ENCODE peak calls at places on chromosomes 6 and 20, in eight cellular contexts. N, U, X, D, Y, C, R and T are unnamed samples.

GRCh38 chr20:56809668-56810067 is 180.6 kb downstream of the TFAP2C start:
- DNase-seq in N (no peak), U (no peak), X (no peak), D (no peak), Y (no peak), C (no peak), R (no peak), T (no peak)

GRCh38 chr6:159008656-159009288 is 8.8 kb upstream of the RSPH3 start:
- DNase-seq in N (no peak), U (no peak), X (no peak), D (no peak), Y (no peak), C (peak; percentile 25), R (no peak), T (no peak)

GRCh38 chr6:155022726-155023125 is 27.6 kb downstream of the TIAM2 start:
- DNase-seq in N (no peak), U (no peak), X (no peak), D (no peak), Y (no peak), C (no peak), R (no peak), T (no peak)

GRCh38 chr6:35318845-35319220 is 21.2 kb downstream of the DEF6 start:
- DNase-seq in N (no peak), U (no peak), X (no peak), D (no peak), Y (no peak), C (peak; percentile 62), R (no peak), T (no peak)

GRCh38 chr6:32047084-32047478 is 8.9 kb downstream of the CYP21A2 start:
- DNase-seq in N (peak; percentile 91), U (peak; percentile 21), X (peak; percentile 24), D (no peak), Y (no peak), C (peak; percentile 27), R (no peak), T (no peak)

GRCh38 chr6:116016846-116017545 is 43.7 kb downstream of the FRK start:
- DNase-seq in N (no peak), U (no peak), X (no peak), D (no peak), Y (no peak), C (peak; percentile 56), R (peak; percentile 49), T (no peak)

GRCh38 chr6:13445005-13445743 is 42.2 kb downstream of the GFOD1 start:
- DNase-seq in N (peak; percentile 91), U (no peak), X (peak; percentile 89), D (peak; percentile 68), Y (peak; percentile 86), C (no peak), R (peak; percentile 72), T (no peak)

GRCh38 chr6:143333749-143334520 is 116.6 kb downstream of the ADAT2 start:
- DNase-seq in N (no peak), U (no peak), X (no peak), D (no peak), Y (no peak), C (no peak), R (no peak), T (no peak)

GRCh38 chr6:56766806-56767178 is 124.1 kb upstream of the DST start:
- DNase-seq in N (no peak), U (no peak), X (no peak), D (no peak), Y (no peak), C (no peak), R (no peak), T (no peak)

GRCh38 chr6:151497935-151498726 is 4.3 kb downstream of the CCDC170 start:
- DNase-seq in N (no peak), U (no peak), X (no peak), D (no peak), Y (no peak), C (peak; percentile 75), R (no peak), T (no peak)

GRCh38 chr6:88877893-88878292 is 85.5 kb downstream of the RNGTT start:
- DNase-seq in N (no peak), U (no peak), X (no peak), D (no peak), Y (no peak), C (no peak), R (no peak), T (no peak)

DNA sequence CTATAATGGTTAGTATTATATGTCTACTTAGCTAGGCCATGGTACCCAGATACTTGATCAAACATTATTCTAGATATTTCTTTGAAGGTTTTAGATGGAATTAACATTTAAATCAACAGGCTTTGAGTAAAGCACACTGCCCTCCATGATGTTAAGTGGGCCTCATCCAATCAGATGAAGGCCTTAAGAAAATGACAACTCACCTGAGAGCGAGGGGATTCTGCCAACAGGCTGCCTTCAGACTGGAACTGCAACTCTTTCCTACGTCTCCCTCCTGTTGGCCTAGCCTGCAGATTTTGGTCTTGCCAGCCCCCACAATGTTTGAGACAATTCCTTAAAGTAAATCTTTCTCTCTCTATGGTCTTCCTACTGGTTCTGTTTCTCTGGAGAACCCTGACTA is 137.3 kb downstream of the AHI1 start:
- DNase-seq in N (no peak), U (no peak), X (no peak), D (no peak), Y (no peak), C (no peak), R (no peak), T (no peak)
- TF ChIP-seq POLR2AphosphoS5 in N (no peak), U (no peak), X (no peak), D (no peak), Y (no peak), C (no peak), R (no peak), T (no peak)

DNA sequence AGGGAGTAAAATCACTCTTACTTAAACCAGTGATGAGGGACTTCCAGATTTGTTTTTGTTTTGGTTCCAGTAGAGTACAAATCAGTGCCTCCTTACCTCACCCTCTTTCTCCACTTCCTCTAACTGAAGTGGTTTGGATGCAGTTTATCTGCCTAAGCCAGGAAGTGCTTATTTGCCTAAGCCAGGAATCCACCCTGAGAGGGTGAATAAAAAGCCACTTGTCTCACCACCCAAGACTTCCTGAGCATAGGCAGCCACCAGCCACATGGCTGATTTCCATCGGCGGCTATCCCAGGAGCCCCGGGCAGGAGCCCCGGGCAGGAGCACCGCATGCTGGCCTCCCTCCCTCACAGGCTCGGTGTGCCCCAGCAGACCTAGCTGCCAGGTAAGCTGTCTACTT is 12.0 kb downstream of the LRP11 start:
- DNase-seq in N (no peak), U (no peak), X (no peak), D (no peak), Y (no peak), C (no peak), R (no peak), T (peak; percentile 62)
- TF ChIP-seq POLR2AphosphoS5 in N (no peak), U (no peak), X (no peak), D (peak; percentile 15), Y (peak; percentile 36), C (no peak), R (no peak), T (no peak)

GRCh38 chr20:61815176-61815575 is 250.5 kb downstream of the TAF4 start:
- DNase-seq in N (no peak), U (no peak), X (no peak), D (no peak), Y (peak; percentile 46), C (no peak), R (no peak), T (no peak)

GRCh38 chr20:61815678-61816077 is 250.0 kb downstream of the TAF4 start:
- DNase-seq in N (no peak), U (no peak), X (no peak), D (no peak), Y (peak; percentile 43), C (no peak), R (no peak), T (no peak)

GRCh38 chr20:61814244-61814643 is 251.4 kb downstream of the TAF4 start:
- DNase-seq in N (no peak), U (no peak), X (no peak), D (no peak), Y (peak; percentile 47), C (no peak), R (no peak), T (no peak)

GRCh38 chr20:61813791-61814190 is 251.9 kb downstream of the TAF4 start:
- DNase-seq in N (no peak), U (no peak), X (no peak), D (no peak), Y (peak; percentile 67), C (no peak), R (no peak), T (no peak)

GRCh38 chr20:61814726-61815125 is 251.0 kb downstream of the TAF4 start:
- DNase-seq in N (no peak), U (no peak), X (no peak), D (no peak), Y (peak; percentile 23), C (no peak), R (no peak), T (no peak)
- TF ChIP-seq POLR2AphosphoS5 in N (no peak), U (no peak), X (no peak), D (no peak), Y (no peak), C (no peak), R (no peak), T (no peak)

DNA sequence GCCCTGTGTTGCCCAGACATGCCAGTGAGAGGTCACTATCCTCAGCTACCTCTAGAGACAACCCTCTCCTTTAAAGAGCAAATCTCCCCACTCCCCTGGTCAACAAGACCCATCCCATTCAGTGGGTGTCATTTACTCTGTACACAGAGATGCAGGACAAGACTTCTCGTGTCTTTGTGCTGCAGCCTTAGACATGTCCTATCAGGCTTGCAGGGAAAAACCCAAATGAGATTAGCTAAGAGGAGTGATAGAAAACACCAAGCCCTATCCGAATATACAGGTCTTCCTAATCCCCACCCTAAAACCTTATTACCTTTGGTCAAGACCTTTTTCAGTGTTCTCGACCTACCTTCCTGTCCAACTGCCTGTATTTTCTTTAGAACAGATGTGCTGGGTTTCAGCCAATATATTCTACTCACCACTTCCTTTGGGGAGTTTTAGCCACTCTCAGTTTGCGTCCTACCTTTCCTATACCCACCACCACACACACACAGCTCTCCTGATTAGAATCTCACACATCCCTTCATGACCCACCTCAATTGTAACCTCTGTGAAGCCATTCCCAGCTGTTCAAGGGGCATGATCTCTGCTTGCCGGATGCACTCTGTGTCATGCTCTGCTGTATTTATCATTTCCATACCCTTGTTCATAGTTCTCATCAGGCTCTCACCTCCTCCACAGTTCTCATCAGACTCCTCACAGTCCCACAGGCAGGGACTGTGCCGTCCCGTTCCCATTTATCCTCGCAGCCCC is 39.7 kb downstream of the TRAM2 start:
- DNase-seq in N (no peak), U (no peak), X (no peak), D (no peak), Y (no peak), C (no peak), R (no peak), T (no peak)
- TF ChIP-seq POLR2AphosphoS5 in N (no peak), U (no peak), X (no peak), D (no peak), Y (no peak), C (no peak), R (no peak), T (no peak)

DNA sequence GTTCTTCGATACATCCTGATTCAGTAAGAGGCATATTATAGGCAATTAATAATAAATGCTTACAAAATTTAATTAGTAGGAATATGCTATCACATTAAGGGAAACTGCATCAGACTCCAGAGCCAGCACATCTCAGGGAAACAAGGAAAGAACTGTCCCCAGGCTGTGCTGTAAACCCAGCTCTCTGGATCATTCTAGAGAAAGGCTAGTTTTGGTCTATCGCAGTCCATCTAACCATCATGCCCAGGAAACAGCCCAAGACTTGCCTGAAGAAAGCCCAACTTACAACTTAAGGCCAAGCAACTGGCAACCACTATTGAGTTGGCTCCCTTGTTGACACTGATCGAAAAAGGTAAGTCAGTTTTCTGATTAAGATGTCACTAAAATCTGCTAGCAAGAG is 11.3 kb downstream of the MAP3K5 start:
- DNase-seq in N (no peak), U (no peak), X (no peak), D (no peak), Y (no peak), C (no peak), R (no peak), T (no peak)
- TF ChIP-seq POLR2AphosphoS5 in N (no peak), U (no peak), X (no peak), D (no peak), Y (no peak), C (no peak), R (no peak), T (no peak)